ENCODE peak calls at places on chromosomes 11 and 22, in ten cellular contexts. B, R, F, H, U, I, Z, N, E and J are unnamed samples.

GRCh38 chr11:2912498-2912897 is 16.7 kb downstream of the PHLDA2 start:
- DNase-seq in H (no peak), B (no peak), Z (no peak), F (peak; percentile 95), N (no peak), U (peak; percentile 96), I (no peak), R (no peak), E (no peak), J (no peak)

GRCh38 chr22:45852826-45853225 is 124.1 kb downstream of the WNT7B start:
- DNase-seq in N (no peak), Z (no peak), F (no peak), B (no peak), I (no peak), E (no peak), R (no peak), H (no peak), U (no peak), J (no peak)

GRCh38 chr11:28798286-28798685 is 690.1 kb downstream of the METTL15 start:
- DNase-seq in E (no peak), B (no peak), F (no peak), U (no peak), Z (no peak), R (no peak), I (no peak), N (no peak), H (no peak), J (no peak)

GRCh38 chr11:65850217-65851082 is 7.5 kb downstream of the CFL1 start:
- DNase-seq in E (no peak), B (no peak), I (no peak), N (no peak), R (peak; percentile 62), H (no peak), U (peak; percentile 47), Z (no peak), F (no peak), J (peak; percentile 51)

GRCh38 chr11:14361951-14362350 is 3.0 kb upstream of the RRAS2 start:
- DNase-seq in I (no peak), R (no peak), U (no peak), N (no peak), F (no peak), B (no peak), E (no peak), Z (no peak), H (no peak), J (no peak)

GRCh38 chr22:49701380-49702067 is 126.1 kb downstream of the BRD1 start:
- DNase-seq in F (no peak), U (no peak), Z (no peak), R (no peak), E (peak; percentile 19), B (no peak), I (no peak), H (no peak), N (no peak), J (no peak)

GRCh38 chr22:19962246-19962908 is 20.8 kb upstream of the TXNRD2 start:
- DNase-seq in I (peak; percentile 79), F (peak; percentile 84), B (peak; percentile 76), E (peak; percentile 84), H (peak; percentile 72), R (peak; percentile 86), Z (peak; percentile 73), U (peak; percentile 91), N (no peak), J (no peak)

GRCh38 chr11:128802358-128802981 is 64.6 kb downstream of the KCNJ1 start:
- DNase-seq in F (peak; percentile 65), U (no peak), B (no peak), I (peak; percentile 6), Z (no peak), E (no peak), R (no peak), N (no peak), H (no peak), J (no peak)

GRCh38 chr11:133115099-133115498 is 417.2 kb downstream of the OPCML start:
- DNase-seq in Z (no peak), N (no peak), H (no peak), I (no peak), U (no peak), F (no peak), E (no peak), R (no peak), B (no peak), J (no peak)

GRCh38 chr11:27910186-27910941 is 197.6 kb downstream of the KIF18A start:
- DNase-seq in I (no peak), H (no peak), Z (no peak), E (no peak), F (no peak), R (no peak), N (no peak), B (no peak), U (no peak), J (no peak)

GRCh38 chr11:95419915-95420314 is 188.9 kb upstream of the SESN3 start:
- DNase-seq in I (no peak), N (peak; percentile 10), B (no peak), H (no peak), R (no peak), U (no peak), E (no peak), F (peak; percentile 10), Z (no peak), J (no peak)

GRCh38 chr11:122758974-122759373 is 79.3 kb upstream of the CRTAM start:
- DNase-seq in H (no peak), E (peak; percentile 44), B (no peak), R (no peak), I (peak; percentile 31), U (no peak), N (no peak), Z (no peak), F (no peak), J (no peak)

GRCh38 chr11:3104051-3104714 is 47.0 kb upstream of the CARS1 start:
- DNase-seq in I (no peak), H (no peak), R (peak; percentile 59), E (no peak), U (no peak), F (no peak), Z (no peak), B (no peak), N (no peak), J (no peak)

GRCh38 chr11:122333476-122333875 is 217.5 kb upstream of the BLID start:
- DNase-seq in R (no peak), B (no peak), N (no peak), I (no peak), E (no peak), H (no peak), F (no peak), Z (no peak), U (no peak), J (no peak)

GRCh38 chr22:31520036-31520435 is 23.7 kb downstream of the SFI1 start:
- DNase-seq in Z (no peak), E (no peak), U (no peak), F (no peak), N (no peak), R (no peak), B (no peak), H (no peak), I (no peak), J (no peak)

GRCh38 chr11:3138178-3139085 is 26.7 kb downstream of the OSBPL5 start:
- DNase-seq in B (no peak), R (peak; percentile 69), I (no peak), U (peak; percentile 24), E (no peak), H (no peak), N (no peak), F (no peak), Z (no peak), J (no peak)

GRCh38 chr11:19577849-19578619 is 134.6 kb upstream of the NAV2 start:
- DNase-seq in Z (no peak), R (peak; percentile 96), N (no peak), F (peak; percentile 32), U (no peak), I (no peak), B (peak; percentile 36), E (no peak), H (no peak), J (no peak)

GRCh38 chr11:123943738-123944137 is at the start of gene OR6T1:
- DNase-seq in B (no peak), U (no peak), N (no peak), I (no peak), Z (no peak), F (no peak), R (no peak), E (no peak), H (no peak), J (no peak)

GRCh38 chr11:113488931-113489351 is 13.7 kb upstream of the DRD2 start:
- DNase-seq in F (no peak), E (no peak), U (no peak), Z (no peak), H (no peak), B (no peak), I (peak; percentile 16), N (no peak), R (no peak), J (no peak)

GRCh38 chr22:37195921-37196320 is 7.9 kb upstream of the C1QTNF6 start:
- DNase-seq in H (no peak), N (no peak), B (no peak), R (no peak), Z (no peak), I (no peak), E (no peak), F (no peak), U (no peak), J (no peak)